ENCODE peak calls at places on chromosomes 1 and 21, in seven cellular contexts. L, M, Z, K, J, O and N are unnamed samples.

GRCh38 chr1:84505167-84506001 is 802 bp upstream of the SPATA1 start:
- DNase-seq in L (no peak), M (no peak), Z (peak; percentile 13), K (peak; percentile 88), J (peak; percentile 66), O (peak; percentile 87), N (peak; percentile 35)

GRCh38 chr21:44988607-44989537 is 49.0 kb downstream of the SLX9 start:
- DNase-seq in L (peak; percentile 13), M (no peak), Z (no peak), K (no peak), J (no peak), O (no peak), N (no peak)

GRCh38 chr1:158124034-158124433 is 56.7 kb upstream of the CD1D start:
- DNase-seq in L (no peak), M (no peak), Z (no peak), K (no peak), J (peak; percentile 84), O (no peak), N (no peak)

GRCh38 chr1:165580931-165581871 is 37.4 kb downstream of the LRRC52 start:
- DNase-seq in L (no peak), M (no peak), Z (no peak), K (no peak), J (no peak), O (no peak), N (no peak)

GRCh38 chr1:24952413-24952841 is 22.4 kb upstream of the RUNX3 start:
- DNase-seq in L (no peak), M (no peak), Z (no peak), K (no peak), J (no peak), O (no peak), N (no peak)

GRCh38 chr1:115670476-115671175 is 28.9 kb downstream of the VANGL1 start:
- DNase-seq in L (no peak), M (no peak), Z (no peak), K (no peak), J (peak; percentile 42), O (no peak), N (peak; percentile 38)

GRCh38 chr21:41080485-41080884 is 87.5 kb upstream of the BACE2 start:
- DNase-seq in L (no peak), M (no peak), Z (no peak), K (no peak), J (no peak), O (no peak), N (no peak)

GRCh38 chr1:201877877-201878339 is 10.8 kb upstream of the SHISA4 start:
- DNase-seq in L (no peak), M (peak; percentile 57), Z (no peak), K (peak; percentile 60), J (peak; percentile 38), O (peak; percentile 46), N (peak; percentile 83)

GRCh38 chr1:54853793-54854370 is 33.1 kb downstream of the DHCR24 start:
- DNase-seq in L (no peak), M (no peak), Z (no peak), K (no peak), J (no peak), O (no peak), N (no peak)

GRCh38 chr1:204280562-204280961 is 66.8 kb upstream of the GOLT1A start:
- DNase-seq in L (no peak), M (no peak), Z (no peak), K (no peak), J (no peak), O (peak; percentile 60), N (no peak)

GRCh38 chr1:56180806-56181205 is 398.6 kb downstream of the PLPP3 start:
- DNase-seq in L (no peak), M (no peak), Z (no peak), K (no peak), J (no peak), O (no peak), N (no peak)

GRCh38 chr1:66729130-66729922 is 22.9 kb upstream of the DYNLT5 start:
- DNase-seq in L (no peak), M (no peak), Z (no peak), K (no peak), J (no peak), O (no peak), N (no peak)

GRCh38 chr1:23624440-23624839 is 65.1 kb upstream of the ID3 start:
- DNase-seq in L (no peak), M (no peak), Z (no peak), K (no peak), J (no peak), O (no peak), N (no peak)

GRCh38 chr21:16908087-16908486 is 604.8 kb upstream of the CXADR start:
- DNase-seq in L (no peak), M (no peak), Z (no peak), K (no peak), J (no peak), O (no peak), N (peak; percentile 54)

GRCh38 chr1:162359523-162360236 is 17.0 kb downstream of the SPATA46 start:
- DNase-seq in L (no peak), M (no peak), Z (no peak), K (no peak), J (no peak), O (no peak), N (no peak)

GRCh38 chr1:235083589-235084323 is 44.9 kb downstream of the TOMM20 start:
- DNase-seq in L (peak; percentile 79), M (peak; percentile 87), Z (peak; percentile 87), K (peak; percentile 90), J (peak; percentile 81), O (peak; percentile 84), N (peak; percentile 80)

GRCh38 chr1:220990417-220991337 is 111.4 kb downstream of the HLX start:
- DNase-seq in L (no peak), M (no peak), Z (no peak), K (no peak), J (no peak), O (no peak), N (no peak)

GRCh38 chr1:94045465-94046056 is 75.4 kb downstream of the ABCA4 start:
- DNase-seq in L (peak; percentile 84), M (peak; percentile 94), Z (peak; percentile 71), K (peak; percentile 91), J (peak; percentile 72), O (peak; percentile 72), N (peak; percentile 78)

GRCh38 chr21:44986471-44987291 is 46.9 kb downstream of the SLX9 start:
- DNase-seq in L (peak; percentile 24), M (no peak), Z (no peak), K (no peak), J (no peak), O (no peak), N (no peak)

GRCh38 chr1:184860985-184861754 is 106.5 kb upstream of the EDEM3 start:
- DNase-seq in L (peak; percentile 46), M (no peak), Z (peak; percentile 37), K (no peak), J (peak; percentile 52), O (no peak), N (no peak)

GRCh38 chr1:97013904-97014303 is 292.3 kb downstream of the PTBP2 start:
- DNase-seq in L (no peak), M (no peak), Z (no peak), K (no peak), J (no peak), O (no peak), N (no peak)

GRCh38 chr1:158100498-158100897 is 80.2 kb upstream of the CD1D start:
- DNase-seq in L (no peak), M (no peak), Z (no peak), K (no peak), J (no peak), O (no peak), N (no peak)

GRCh38 chr1:39378377-39378776 is 113.1 kb upstream of the BMP8A start:
- DNase-seq in L (no peak), M (no peak), Z (peak; percentile 25), K (peak; percentile 11), J (no peak), O (no peak), N (peak; percentile 77)

GRCh38 chr21:44018813-44019567 is 6.9 kb downstream of the TRAPPC10 start:
- DNase-seq in L (no peak), M (no peak), Z (no peak), K (no peak), J (no peak), O (no peak), N (no peak)

DNA sequence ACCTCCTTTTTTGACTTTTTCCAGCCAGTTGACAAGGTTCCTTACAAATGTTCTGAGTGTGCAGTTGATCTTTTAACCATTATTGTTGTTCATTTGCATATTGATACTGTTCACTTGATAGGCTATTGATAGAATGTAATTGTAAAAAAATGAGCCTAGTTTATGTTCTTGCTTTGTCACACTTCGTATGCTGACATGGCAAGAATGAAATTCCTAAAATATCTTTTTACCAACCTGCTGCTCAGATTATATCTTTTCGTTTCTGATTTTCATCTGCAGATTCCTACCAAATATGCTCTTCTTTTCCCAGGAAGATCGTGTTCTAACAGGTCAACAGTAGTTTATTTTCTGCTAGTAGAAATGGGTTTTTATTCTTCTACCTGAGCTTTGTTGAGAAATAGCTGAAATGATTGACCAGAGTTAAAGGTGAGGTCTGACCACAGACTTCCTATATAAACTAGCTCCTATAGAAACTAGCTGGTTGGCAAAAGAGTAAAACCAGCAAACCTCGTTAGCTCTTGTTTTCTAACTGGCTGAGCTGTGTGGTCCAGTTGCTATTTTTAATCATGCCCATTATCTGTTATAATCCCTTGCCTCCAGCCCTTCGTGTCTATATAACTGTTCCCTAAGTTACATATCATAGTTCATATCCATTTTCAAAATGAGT is 174.8 kb downstream of the HS2ST1 start:
- DNase-seq in L (no peak), M (no peak), Z (no peak), K (peak; percentile 15), J (no peak), O (no peak), N (no peak)
- H3K4me3 ChIP-seq in L (no peak overlapping the region), M (no peak overlapping the region), Z (no peak overlapping the region), K (peak overlapping the region; percentile 14), J (no peak overlapping the region), O (no peak overlapping the region), N (no peak overlapping the region)

GRCh38 chr21:26909972-26910371 is 56.9 kb downstream of the ADAMTS5 start:
- DNase-seq in L (no peak), M (peak; percentile 7), Z (no peak), K (peak; percentile 79), J (no peak), O (no peak), N (no peak)
- H3K4me3 ChIP-seq in L (no peak overlapping the region), M (no peak overlapping the region), Z (no peak overlapping the region), K (no peak overlapping the region), J (no peak overlapping the region), O (no peak overlapping the region), N (no peak overlapping the region)

GRCh38 chr1:29237906-29238600 is 1.7 kb downstream of the PTPRU start:
- DNase-seq in L (peak; percentile 69), M (no peak), Z (peak; percentile 30), K (peak; percentile 75), J (peak; percentile 46), O (peak; percentile 80), N (peak; percentile 54)
- H3K4me3 ChIP-seq in L (peak overlapping the region; percentile 83), M (peak overlapping the region; percentile 5), Z (peak overlapping the region; percentile 23), K (peak overlapping the region; percentile 56), J (peak overlapping the region; percentile 70), O (peak overlapping the region; percentile 39), N (peak overlapping the region; percentile 65)

DNA sequence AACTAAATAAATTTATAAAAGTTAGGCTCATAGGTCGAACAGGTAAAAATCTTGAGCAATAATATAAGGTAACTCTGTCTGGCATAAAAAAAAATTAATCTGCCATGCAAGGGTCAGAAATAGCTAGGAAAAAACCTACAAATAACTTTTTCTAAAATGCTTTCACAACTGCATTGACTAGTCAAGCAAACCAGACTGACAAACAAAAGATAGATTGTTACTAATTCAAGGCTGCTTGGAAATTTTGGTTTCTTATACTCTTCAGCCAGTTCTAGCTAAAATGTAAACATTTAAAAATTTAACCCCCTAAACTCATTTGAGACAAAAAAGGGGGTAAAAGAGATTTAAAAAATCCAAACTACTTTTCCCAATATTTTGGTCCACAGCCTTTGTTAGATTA is 40.8 kb downstream of the S100A10 start:
- DNase-seq in L (no peak), M (no peak), Z (no peak), K (no peak), J (no peak), O (no peak), N (no peak)
- H3K4me3 ChIP-seq in L (no peak overlapping the region), M (no peak overlapping the region), Z (no peak overlapping the region), K (no peak overlapping the region), J (no peak overlapping the region), O (no peak overlapping the region), N (no peak overlapping the region)